ENCODE peak calls at places on chromosomes 1 and 21, in four cellular contexts. L is HAP-1, F is amniotic epithelial cell, B is breast epithelium. E is an unnamed sample.

GRCh38 chr1:53725238-53725689 is 13.7 kb downstream of the GLIS1 start:
- DNase-seq in L (no peak), F (peak; percentile 74), B (no peak), E (peak; percentile 64)

GRCh38 chr21:38468989-38469388 is 29.3 kb downstream of the ERG start:
- DNase-seq in L (no peak), F (no peak), B (no peak), E (no peak)

GRCh38 chr1:160726498-160727391 is 12.3 kb upstream of the SLAMF7 start:
- DNase-seq in L (peak; percentile 84), F (peak; percentile 77), B (peak; percentile 45), E (peak; percentile 76)

GRCh38 chr1:209318302-209319056 is 265.0 kb upstream of the CAMK1G start:
- DNase-seq in L (no peak), F (no peak), B (no peak), E (peak; percentile 17)

GRCh38 chr1:5991784-5992033 is 516 bp downstream of the NPHP4 start:
- DNase-seq in L (no peak), F (no peak), B (no peak), E (no peak)

GRCh38 chr1:2413495-2414296 is 1.3 kb upstream of the PEX10 start:
- DNase-seq in L (peak; percentile 26), F (no peak), B (no peak), E (no peak)

GRCh38 chr1:226149806-226150205 is 36.7 kb downstream of the ACBD3 start:
- DNase-seq in L (peak; percentile 33), F (peak; percentile 58), B (no peak), E (peak; percentile 47)

GRCh38 chr1:97875996-97876395 is 44.8 kb downstream of the DPYD start:
- DNase-seq in L (no peak), F (peak; percentile 68), B (no peak), E (peak; percentile 54)

GRCh38 chr1:117735045-117735992 is 129.5 kb downstream of the TENT5C start:
- DNase-seq in L (no peak), F (peak; percentile 53), B (no peak), E (peak; percentile 69)

GRCh38 chr1:232174306-232174705 is 455.6 kb downstream of the SIPA1L2 start:
- DNase-seq in L (peak; percentile 42), F (no peak), B (no peak), E (no peak)

GRCh38 chr1:212218911-212219310 is 66.3 kb upstream of the PPP2R5A start:
- DNase-seq in L (no peak), F (peak; percentile 92), B (no peak), E (peak; percentile 94)

GRCh38 chr1:28196330-28196729 is 19.8 kb upstream of the PTAFR start:
- DNase-seq in L (no peak), F (no peak), B (no peak), E (no peak)

GRCh38 chr21:35352066-35352770 is 303.1 kb upstream of the RUNX1 start:
- DNase-seq in L (no peak), F (peak; percentile 90), B (no peak), E (peak; percentile 89)

GRCh38 chr21:37939251-37939650 is 23.0 kb upstream of the KCNJ6 start:
- DNase-seq in L (no peak), F (no peak), B (no peak), E (no peak)

GRCh38 chr1:33182452-33182851 is 609 bp upstream of the TRIM62 start:
- DNase-seq in L (no peak), F (peak; percentile 61), B (no peak), E (peak; percentile 72)

GRCh38 chr21:17786219-17787181 is 32.7 kb downstream of the C21orf91 start:
- DNase-seq in L (no peak), F (no peak), B (no peak), E (no peak)

GRCh38 chr1:7582439-7582972 is 188.6 kb upstream of the VAMP3 start:
- DNase-seq in L (no peak), F (no peak), B (no peak), E (no peak)

GRCh38 chr1:241992734-241993133 is 6.2 kb downstream of the MAP1LC3C start:
- DNase-seq in L (no peak), F (peak; percentile 15), B (no peak), E (peak; percentile 53)

GRCh38 chr21:15754640-15755039 is 24.9 kb downstream of the USP25 start:
- DNase-seq in L (no peak), F (peak; percentile 84), B (no peak), E (peak; percentile 83)

GRCh38 chr1:19473119-19473518 is 12.2 kb downstream of the CAPZB start:
- DNase-seq in L (no peak), F (no peak), B (no peak), E (no peak)

GRCh38 chr21:45262616-45263015 is 25.1 kb downstream of the POFUT2 start:
- DNase-seq in L (no peak), F (peak; percentile 23), B (peak; percentile 16), E (no peak)

GRCh38 chr1:97047412-97047793 is 325.8 kb downstream of the PTBP2 start:
- DNase-seq in L (no peak), F (no peak), B (no peak), E (no peak)

GRCh38 chr1:54297596-54298283 is 97.8 kb downstream of the MRPL37 start:
- DNase-seq in L (no peak), F (no peak), B (no peak), E (no peak)

GRCh38 chr1:240031009-240031408 is 60.7 kb upstream of the FMN2 start:
- DNase-seq in L (no peak), F (peak; percentile 94), B (no peak), E (peak; percentile 99)

GRCh38 chr1:63877816-63878215 is 104.0 kb downstream of the ROR1 start:
- DNase-seq in L (no peak), F (peak; percentile 89), B (peak; percentile 26), E (peak; percentile 88)

GRCh38 chr1:180213401-180214177 is 16.5 kb upstream of the LHX4 start:
- DNase-seq in L (peak; percentile 57), F (peak; percentile 15), B (no peak), E (no peak)